ENCODE peak calls at places on chromosomes 5 and 9, in nine cellular contexts. One of them, this sample, is unnamed.
A peak's percentile ranks its signal among the peaks of the same experiment; 100 is the strongest.

GRCh38 chr5:40906351-40906751 is 2.9 kb upstream of the C7 start:
- DNase-seq in fibroblast of mammary gland: peak; percentile 43
- DNase-seq in iPS-NIHi11: no peak
- DNase-seq in H4: no peak
- DNase-seq in endothelial cell: no peak
- DNase-seq in M059J: peak; percentile 58
- DNase-seq in omental fat pad: no peak
- DNase-seq in NCI-H1092: no peak
- DNase-seq in mesenchymal stem cell: no peak
- DNase-seq in this sample: peak; percentile 38

GRCh38 chr9:94668424-94668916 is 29.2 kb upstream of the FBP1 start:
- DNase-seq in fibroblast of mammary gland: no peak
- DNase-seq in iPS-NIHi11: no peak
- DNase-seq in H4: no peak
- DNase-seq in endothelial cell: no peak
- DNase-seq in M059J: no peak
- DNase-seq in omental fat pad: no peak
- DNase-seq in NCI-H1092: no peak
- DNase-seq in mesenchymal stem cell: no peak
- DNase-seq in this sample: no peak

GRCh38 chr5:142108432-142109355 is at the start of gene NDFIP1:
- DNase-seq in fibroblast of mammary gland: peak; percentile 57
- DNase-seq in iPS-NIHi11: peak; percentile 91
- DNase-seq in H4: peak; percentile 53
- DNase-seq in endothelial cell: peak; percentile 85
- DNase-seq in M059J: peak; percentile 76
- DNase-seq in omental fat pad: peak; percentile 48
- DNase-seq in NCI-H1092: peak; percentile 34
- DNase-seq in mesenchymal stem cell: peak; percentile 82
- DNase-seq in this sample: peak; percentile 79

GRCh38 chr5:16934123-16934522 is 2.0 kb downstream of the MYO10 start:
- DNase-seq in fibroblast of mammary gland: peak; percentile 58
- DNase-seq in iPS-NIHi11: peak; percentile 75
- DNase-seq in H4: peak; percentile 77
- DNase-seq in endothelial cell: peak; percentile 87
- DNase-seq in M059J: peak; percentile 83
- DNase-seq in omental fat pad: no peak
- DNase-seq in NCI-H1092: no peak
- DNase-seq in mesenchymal stem cell: peak; percentile 84
- DNase-seq in this sample: peak; percentile 87

GRCh38 chr5:141763526-141763925 is 81.5 kb upstream of the ARAP3 start:
- DNase-seq in fibroblast of mammary gland: no peak
- DNase-seq in iPS-NIHi11: no peak
- DNase-seq in H4: no peak
- DNase-seq in endothelial cell: no peak
- DNase-seq in M059J: no peak
- DNase-seq in omental fat pad: no peak
- DNase-seq in NCI-H1092: peak; percentile 7
- DNase-seq in mesenchymal stem cell: no peak
- DNase-seq in this sample: no peak

GRCh38 chr5:154228696-154229095 is 38.2 kb downstream of the GALNT10 start:
- DNase-seq in fibroblast of mammary gland: no peak
- DNase-seq in iPS-NIHi11: no peak
- DNase-seq in H4: no peak
- DNase-seq in endothelial cell: no peak
- DNase-seq in M059J: no peak
- DNase-seq in omental fat pad: no peak
- DNase-seq in NCI-H1092: no peak
- DNase-seq in mesenchymal stem cell: no peak
- DNase-seq in this sample: no peak

GRCh38 chr5:10481241-10481932 is 39.7 kb downstream of the ROPN1L start:
- DNase-seq in fibroblast of mammary gland: no peak
- DNase-seq in iPS-NIHi11: peak; percentile 40
- DNase-seq in H4: no peak
- DNase-seq in endothelial cell: no peak
- DNase-seq in M059J: no peak
- DNase-seq in omental fat pad: no peak
- DNase-seq in NCI-H1092: no peak
- DNase-seq in mesenchymal stem cell: no peak
- DNase-seq in this sample: no peak

GRCh38 chr5:54329731-54330709 is 19.6 kb upstream of the ARL15 start:
- DNase-seq in fibroblast of mammary gland: peak; percentile 92
- DNase-seq in iPS-NIHi11: no peak
- DNase-seq in H4: peak; percentile 84
- DNase-seq in endothelial cell: no peak
- DNase-seq in M059J: peak; percentile 98
- DNase-seq in omental fat pad: no peak
- DNase-seq in NCI-H1092: no peak
- DNase-seq in mesenchymal stem cell: peak; percentile 78
- DNase-seq in this sample: peak; percentile 85

GRCh38 chr5:167576126-167576525 is 715.3 kb upstream of the WWC1 start:
- DNase-seq in fibroblast of mammary gland: peak; percentile 9
- DNase-seq in iPS-NIHi11: no peak
- DNase-seq in H4: no peak
- DNase-seq in endothelial cell: no peak
- DNase-seq in M059J: no peak
- DNase-seq in omental fat pad: no peak
- DNase-seq in NCI-H1092: no peak
- DNase-seq in mesenchymal stem cell: no peak
- DNase-seq in this sample: no peak

GRCh38 chr5:110846621-110847020 is 107.8 kb downstream of the SLC25A46 start:
- DNase-seq in fibroblast of mammary gland: no peak
- DNase-seq in iPS-NIHi11: no peak
- DNase-seq in H4: no peak
- DNase-seq in endothelial cell: no peak
- DNase-seq in M059J: no peak
- DNase-seq in omental fat pad: no peak
- DNase-seq in NCI-H1092: no peak
- DNase-seq in mesenchymal stem cell: no peak
- DNase-seq in this sample: no peak

GRCh38 chr5:168614661-168615060 is 35.5 kb upstream of the PANK3 start:
- DNase-seq in fibroblast of mammary gland: no peak
- DNase-seq in iPS-NIHi11: no peak
- DNase-seq in H4: no peak
- DNase-seq in endothelial cell: no peak
- DNase-seq in M059J: no peak
- DNase-seq in omental fat pad: no peak
- DNase-seq in NCI-H1092: no peak
- DNase-seq in mesenchymal stem cell: no peak
- DNase-seq in this sample: no peak

GRCh38 chr9:120619751-120620655 is 40.0 kb upstream of the CDK5RAP2 start:
- DNase-seq in fibroblast of mammary gland: peak; percentile 75
- DNase-seq in iPS-NIHi11: peak; percentile 63
- DNase-seq in H4: peak; percentile 46
- DNase-seq in endothelial cell: peak; percentile 56
- DNase-seq in M059J: peak; percentile 71
- DNase-seq in omental fat pad: no peak
- DNase-seq in NCI-H1092: peak; percentile 46
- DNase-seq in mesenchymal stem cell: peak; percentile 72
- DNase-seq in this sample: peak; percentile 69

GRCh38 chr9:122095010-122095767 is 2.1 kb upstream of the TTLL11 start:
- DNase-seq in fibroblast of mammary gland: peak; percentile 68
- DNase-seq in iPS-NIHi11: no peak
- DNase-seq in H4: peak; percentile 39
- DNase-seq in endothelial cell: peak; percentile 62
- DNase-seq in M059J: peak; percentile 66
- DNase-seq in omental fat pad: no peak
- DNase-seq in NCI-H1092: peak; percentile 18
- DNase-seq in mesenchymal stem cell: peak; percentile 73
- DNase-seq in this sample: peak; percentile 47

GRCh38 chr5:172403822-172404221 is 50.5 kb downstream of the SH3PXD2B start:
- DNase-seq in fibroblast of mammary gland: no peak
- DNase-seq in iPS-NIHi11: no peak
- DNase-seq in H4: no peak
- DNase-seq in endothelial cell: no peak
- DNase-seq in M059J: no peak
- DNase-seq in omental fat pad: no peak
- DNase-seq in NCI-H1092: no peak
- DNase-seq in mesenchymal stem cell: no peak
- DNase-seq in this sample: no peak

GRCh38 chr5:137938358-137939138 is 49.3 kb downstream of the PKD2L2 start:
- DNase-seq in fibroblast of mammary gland: no peak
- DNase-seq in iPS-NIHi11: no peak
- DNase-seq in H4: no peak
- DNase-seq in endothelial cell: no peak
- DNase-seq in M059J: no peak
- DNase-seq in omental fat pad: no peak
- DNase-seq in NCI-H1092: no peak
- DNase-seq in mesenchymal stem cell: no peak
- DNase-seq in this sample: no peak

GRCh38 chr9:117704024-117704575 is at the start of gene TLR4:
- DNase-seq in fibroblast of mammary gland: peak; percentile 85
- DNase-seq in iPS-NIHi11: no peak
- DNase-seq in H4: peak; percentile 64
- DNase-seq in endothelial cell: peak; percentile 22
- DNase-seq in M059J: peak; percentile 95
- DNase-seq in omental fat pad: no peak
- DNase-seq in NCI-H1092: no peak
- DNase-seq in mesenchymal stem cell: peak; percentile 87
- DNase-seq in this sample: peak; percentile 91

GRCh38 chr9:104927216-104927911 is 591 bp downstream of the ABCA1 start:
- DNase-seq in fibroblast of mammary gland: peak; percentile 51
- DNase-seq in iPS-NIHi11: peak; percentile 31
- DNase-seq in H4: no peak
- DNase-seq in endothelial cell: peak; percentile 22
- DNase-seq in M059J: peak; percentile 74
- DNase-seq in omental fat pad: no peak
- DNase-seq in NCI-H1092: peak; percentile 7
- DNase-seq in mesenchymal stem cell: peak; percentile 69
- DNase-seq in this sample: peak; percentile 16

GRCh38 chr9:96686638-96687335 is 31.7 kb upstream of the PRXL2C start:
- DNase-seq in fibroblast of mammary gland: peak; percentile 77
- DNase-seq in iPS-NIHi11: peak; percentile 87
- DNase-seq in H4: no peak
- DNase-seq in endothelial cell: peak; percentile 80
- DNase-seq in M059J: no peak
- DNase-seq in omental fat pad: peak; percentile 42
- DNase-seq in NCI-H1092: peak; percentile 40
- DNase-seq in mesenchymal stem cell: peak; percentile 74
- DNase-seq in this sample: no peak

GRCh38 chr9:137167752-137168574 is 1.9 kb downstream of the LRRC26 start:
- DNase-seq in fibroblast of mammary gland: no peak
- DNase-seq in iPS-NIHi11: peak; percentile 59
- DNase-seq in H4: no peak
- DNase-seq in endothelial cell: no peak
- DNase-seq in M059J: no peak
- DNase-seq in omental fat pad: no peak
- DNase-seq in NCI-H1092: no peak
- DNase-seq in mesenchymal stem cell: no peak
- DNase-seq in this sample: no peak

GRCh38 chr5:76999451-76999850 is 30.8 kb upstream of the AGGF1 start:
- DNase-seq in fibroblast of mammary gland: peak; percentile 80
- DNase-seq in iPS-NIHi11: no peak
- DNase-seq in H4: peak; percentile 11
- DNase-seq in endothelial cell: no peak
- DNase-seq in M059J: peak; percentile 86
- DNase-seq in omental fat pad: no peak
- DNase-seq in NCI-H1092: no peak
- DNase-seq in mesenchymal stem cell: peak; percentile 84
- DNase-seq in this sample: peak; percentile 84